ENCODE peak calls at places on chromosomes 13 and 19, in four cellular contexts. E is AG09309; I is CD8-positive, alpha-beta T cell; L is choroid plexus epithelial cell. Y is an unnamed sample.

GRCh38 chr19:11481777-11482383 is 1.0 kb upstream of the ELAVL3 start:
- DNase-seq in E (peak; percentile 35), I (peak; percentile 58), L (peak; percentile 90), Y (no peak)

GRCh38 chr13:72808917-72809500 is 27.1 kb downstream of the PIBF1 start:
- DNase-seq in E (no peak), I (no peak), L (peak; percentile 31), Y (no peak)

GRCh38 chr13:105897575-105897974 is 637.9 kb downstream of the EFNB2 start:
- DNase-seq in E (no peak), I (no peak), L (no peak), Y (no peak)

GRCh38 chr19:16457195-16457953 is 14.4 kb downstream of the EPS15L1 start:
- DNase-seq in E (no peak), I (no peak), L (peak; percentile 67), Y (no peak)

GRCh38 chr19:39563408-39563807 is 23.4 kb upstream of the EID2 start:
- DNase-seq in E (no peak), I (no peak), L (peak; percentile 8), Y (no peak)

GRCh38 chr13:99361197-99361596 is 54.0 kb upstream of the GPR183 start:
- DNase-seq in E (no peak), I (no peak), L (peak; percentile 40), Y (no peak)

GRCh38 chr13:74443623-74444022 is 309.4 kb upstream of the KLF12 start:
- DNase-seq in E (peak; percentile 52), I (no peak), L (peak; percentile 88), Y (peak; percentile 91)

GRCh38 chr19:4660181-4660791 is 9.9 kb downstream of the MYDGF start:
- DNase-seq in E (no peak), I (no peak), L (no peak), Y (no peak)

GRCh38 chr19:7909471-7910067 is 5.1 kb upstream of the TGFBR3L start:
- DNase-seq in E (no peak), I (no peak), L (no peak), Y (no peak)

GRCh38 chr13:30164141-30164540 is 143.2 kb downstream of the KATNAL1 start:
- DNase-seq in E (no peak), I (no peak), L (no peak), Y (no peak)

GRCh38 chr13:70249332-70250064 is 141.2 kb upstream of the KLHL1 start:
- DNase-seq in E (no peak), I (no peak), L (peak; percentile 78), Y (peak; percentile 2)

GRCh38 chr13:58907347-58907746 is 1256.4 kb downstream of the DIAPH3 start:
- DNase-seq in E (no peak), I (no peak), L (peak; percentile 47), Y (no peak)

GRCh38 chr19:30167206-30167903 is 204.8 kb upstream of the ZNF536 start:
- DNase-seq in E (no peak), I (no peak), L (no peak), Y (no peak)

GRCh38 chr13:27921421-27921960 is 1.7 kb downstream of the PDX1 start:
- DNase-seq in E (no peak), I (no peak), L (no peak), Y (no peak)

GRCh38 chr19:38049105-38049649 is 142.2 kb downstream of the SIPA1L3 start:
- DNase-seq in E (no peak), I (peak; percentile 75), L (peak; percentile 54), Y (no peak)

GRCh38 chr13:108827637-108828036 is 198.2 kb downstream of the MYO16 start:
- DNase-seq in E (no peak), I (no peak), L (peak; percentile 24), Y (no peak)

GRCh38 chr19:1001538-1002166 is 1.4 kb downstream of the GRIN3B start:
- DNase-seq in E (no peak), I (peak; percentile 84), L (no peak), Y (no peak)

GRCh38 chr13:99083976-99084375 is 106.1 kb upstream of the DOCK9 start:
- DNase-seq in E (no peak), I (no peak), L (no peak), Y (no peak)

GRCh38 chr19:2171349-2172145 is 7.8 kb downstream of the DOT1L start:
- DNase-seq in E (no peak), I (peak; percentile 72), L (peak; percentile 54), Y (no peak)

GRCh38 chr19:41367848-41368301 is 3.9 kb upstream of the B9D2 start:
- DNase-seq in E (peak; percentile 84), I (no peak), L (peak; percentile 88), Y (peak; percentile 83)

GRCh38 chr19:20969898-20970297 is 46.8 kb downstream of the ZNF85 start:
- DNase-seq in E (no peak), I (no peak), L (no peak), Y (no peak)

GRCh38 chr13:96020941-96021340 is 32.3 kb downstream of the UGGT2 start:
- DNase-seq in E (no peak), I (no peak), L (no peak), Y (no peak)

GRCh38 chr13:26529441-26529840 is 28.0 kb upstream of the WASF3 start:
- DNase-seq in E (peak; percentile 5), I (no peak), L (peak; percentile 83), Y (peak; percentile 42)

GRCh38 chr19:19615086-19615485 is 3.4 kb downstream of the PBX4 start:
- DNase-seq in E (no peak), I (no peak), L (no peak), Y (no peak)

GRCh38 chr19:29815231-29815630 is 3.4 kb downstream of the CCNE1 start:
- DNase-seq in E (no peak), I (no peak), L (no peak), Y (no peak)

GRCh38 chr19:30060872-30061556 is 119.0 kb downstream of the URI1 start:
- DNase-seq in E (no peak), I (peak; percentile 34), L (no peak), Y (no peak)

GRCh38 chr13:110410906-110411305 is 103.8 kb downstream of the COL4A2 start:
- DNase-seq in E (no peak), I (no peak), L (no peak), Y (no peak)

GRCh38 chr19:13012690-13013608 is 17.7 kb downstream of the NFIX start:
- DNase-seq in E (no peak), I (peak; percentile 58), L (peak; percentile 37), Y (no peak)

GRCh38 chr19:43620061-43621001 is 902 bp upstream of the ZNF428 start:
- DNase-seq in E (no peak), I (peak; percentile 88), L (no peak), Y (no peak)

GRCh38 chr19:13865578-13866462 is 11.1 kb upstream of the NANOS3 start:
- DNase-seq in E (no peak), I (peak; percentile 60), L (no peak), Y (no peak)

GRCh38 chr13:89969996-89970709 is 1377.3 kb upstream of the MIR17HG start:
- DNase-seq in E (no peak), I (no peak), L (peak; percentile 71), Y (peak; percentile 29)

GRCh38 chr13:39259371-39259770 is 221.1 kb downstream of the NHLRC3 start:
- DNase-seq in E (no peak), I (no peak), L (no peak), Y (no peak)

GRCh38 chr13:47337781-47338507 is 441.1 kb upstream of the HTR2A start:
- DNase-seq in E (peak; percentile 49), I (no peak), L (peak; percentile 94), Y (peak; percentile 94)

GRCh38 chr19:8459520-8460260 is 14.9 kb downstream of the HNRNPM start:
- DNase-seq in E (no peak), I (no peak), L (peak; percentile 82), Y (no peak)

DNA sequence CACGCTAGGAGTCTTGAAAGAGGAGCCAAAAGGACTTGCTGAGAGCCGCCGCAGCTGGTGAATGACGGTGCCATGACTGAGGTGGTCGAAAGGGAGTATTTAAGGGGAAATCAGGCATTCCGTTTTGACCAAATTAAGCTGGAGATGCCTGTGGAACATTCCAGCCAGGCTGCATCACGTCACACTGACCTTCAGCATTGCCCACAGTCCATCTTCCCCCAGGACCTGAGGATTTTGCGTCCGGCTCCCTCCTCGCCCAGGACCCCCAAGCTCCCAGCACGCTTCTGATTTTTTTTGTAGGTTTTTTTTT is 12.0 kb downstream of the CYTH2 start:
- DNase-seq in E (no peak), I (no peak), L (no peak), Y (peak; percentile 12)
- H3K4me3 ChIP-seq in E (no peak overlapping the region), I (peak overlapping the region; percentile 66), L (peak overlapping the region; percentile 58), Y (peak overlapping the region; percentile 41)

GRCh38 chr13:113845055-113845454 is 18.8 kb downstream of the GAS6 start:
- DNase-seq in E (no peak), I (no peak), L (no peak), Y (no peak)

GRCh38 chr13:113842336-113843062 is 21.4 kb downstream of the GAS6 start:
- DNase-seq in E (no peak), I (no peak), L (no peak), Y (no peak)

GRCh38 chr13:113845723-113846638 is 17.9 kb downstream of the GAS6 start:
- DNase-seq in E (no peak), I (peak; percentile 48), L (no peak), Y (no peak)

GRCh38 chr13:113843063-113843654 is 20.7 kb downstream of the GAS6 start:
- DNase-seq in E (no peak), I (no peak), L (no peak), Y (no peak)

DNA sequence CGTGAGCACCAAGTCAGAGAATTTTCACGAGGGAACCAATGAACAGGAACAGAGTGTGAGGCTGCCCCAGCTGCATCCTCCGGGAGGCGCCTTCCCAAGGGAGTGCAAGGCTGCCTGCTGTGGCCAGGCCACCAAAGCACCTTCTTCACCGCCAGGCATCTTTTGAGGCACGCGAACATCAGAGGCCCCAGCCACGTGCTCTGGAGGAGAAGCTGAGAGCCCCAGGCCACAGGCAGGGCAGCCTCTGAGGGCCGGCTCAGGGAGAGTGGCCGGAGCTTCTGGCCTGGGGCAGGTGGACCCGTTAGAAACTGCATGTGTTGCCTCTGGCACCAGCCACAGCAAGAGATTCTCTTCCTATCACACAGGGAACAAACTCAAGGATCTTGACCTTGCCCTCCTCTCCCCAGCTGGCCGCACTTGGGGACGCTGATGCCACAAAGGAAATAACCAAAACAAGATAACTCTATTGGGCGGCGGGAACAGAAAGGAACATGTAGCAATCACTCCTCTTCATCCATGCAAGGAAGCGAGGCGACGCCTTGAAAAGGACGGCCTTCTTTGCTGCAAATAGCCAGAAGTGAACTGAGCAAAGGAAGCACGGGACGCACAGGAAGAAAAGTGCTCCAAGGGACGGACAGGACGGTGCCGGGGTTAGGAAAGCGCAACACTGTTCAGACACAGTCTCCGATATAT is 19.9 kb downstream of the GAS6 start:
- DNase-seq in E (no peak), I (no peak), L (no peak), Y (no peak)
- TF ChIP-seq CTCF in E (no peak), I (no peak), L (no peak), Y (no peak)

DNA sequence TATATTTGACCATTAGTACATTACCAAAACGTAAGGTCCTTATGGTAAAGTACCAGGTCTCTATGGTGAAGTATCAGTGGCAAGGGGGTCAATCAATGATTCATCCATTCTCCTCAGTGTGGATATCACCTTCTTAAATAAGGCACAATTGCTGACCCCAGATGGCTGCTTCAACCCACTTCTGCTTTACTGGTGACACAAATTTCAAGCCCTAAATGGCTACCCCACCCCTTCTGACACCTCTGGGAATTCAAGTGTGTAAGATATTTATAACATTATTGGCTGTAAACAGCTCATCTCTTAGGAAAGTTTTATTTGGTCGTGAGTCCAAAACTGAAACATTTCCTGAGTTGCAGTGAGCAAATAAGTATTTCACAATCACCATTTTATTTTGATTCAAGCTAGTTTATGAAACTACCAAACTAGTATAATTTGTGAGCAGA is 7.9 kb upstream of the WBP4 start:
- DNase-seq in E (peak; percentile 60), I (no peak), L (peak; percentile 66), Y (no peak)
- H3K4me3 ChIP-seq in E (no peak overlapping the region), I (no peak overlapping the region), L (no peak overlapping the region), Y (no peak overlapping the region)

GRCh38 chr13:41127746-41128145 is 4.9 kb downstream of the KBTBD6 start:
- DNase-seq in E (no peak), I (no peak), L (no peak), Y (no peak)

GRCh38 chr13:41117859-41118258 is 14.7 kb downstream of the KBTBD6 start:
- DNase-seq in E (no peak), I (no peak), L (no peak), Y (no peak)

GRCh38 chr13:41122838-41123237 is 9.8 kb downstream of the KBTBD6 start:
- DNase-seq in E (no peak), I (no peak), L (peak; percentile 23), Y (no peak)
- TF ChIP-seq CTCF in E (no peak), I (no peak), L (no peak), Y (no peak)

Y was measured in astrocyte of the cerebellum.